ENCODE peak calls at places on chromosomes 7 and 10, in seven cellular contexts. Z is AG10803, O is GM23248, K is HL-60, J is AG09309, H is tibial artery, G is HepG2. A is an unnamed sample.

GRCh38 chr10:128626397-128627060 is 500.3 kb upstream of the MKI67 start:
- DNase-seq in O (no peak), J (no peak), G (no peak), H (no peak), K (no peak), Z (no peak), A (no peak)

GRCh38 chr10:63391812-63392211 is 74.0 kb downstream of the JMJD1C start:
- DNase-seq in J (no peak), Z (peak; percentile 8), H (no peak), G (no peak), O (no peak), K (no peak), A (no peak)

GRCh38 chr7:2380461-2380860 is 22.9 kb upstream of the CHST12 start:
- DNase-seq in J (no peak), Z (no peak), O (no peak), K (no peak), H (no peak), G (no peak), A (no peak)

GRCh38 chr10:131822694-131823245 is 78.0 kb upstream of the PPP2R2D start:
- DNase-seq in J (no peak), H (no peak), K (no peak), G (no peak), O (no peak), Z (no peak), A (no peak)

GRCh38 chr7:130917669-130918128 is 183.7 kb upstream of the KLF14 start:
- DNase-seq in G (no peak), K (no peak), Z (no peak), O (peak; percentile 81), J (no peak), H (no peak), A (no peak)

GRCh38 chr10:23364378-23364777 is 19.8 kb upstream of the C10orf67 start:
- DNase-seq in O (no peak), H (no peak), Z (no peak), G (no peak), J (no peak), K (no peak), A (no peak)

GRCh38 chr7:128030999-128031681 is at the start of gene LRRC4:
- DNase-seq in Z (peak; percentile 38), K (no peak), H (no peak), J (no peak), O (peak; percentile 83), G (no peak), A (no peak)

GRCh38 chr7:74083928-74084721 is 521 bp downstream of the LIMK1 start:
- DNase-seq in J (no peak), K (peak; percentile 61), G (no peak), O (peak; percentile 85), H (no peak), Z (peak; percentile 56), A (no peak)

GRCh38 chr7:2632717-2633537 is 1.1 kb downstream of the TTYH3 start:
- DNase-seq in G (no peak), O (peak; percentile 80), J (peak; percentile 31), H (peak; percentile 63), K (no peak), Z (peak; percentile 64), A (no peak)

GRCh38 chr10:96230527-96230926 is 40.8 kb downstream of the BLNK start:
- DNase-seq in J (no peak), H (no peak), G (no peak), O (no peak), K (no peak), Z (no peak), A (no peak)

GRCh38 chr10:98257961-98258360 is 10.0 kb downstream of the LOXL4 start:
- DNase-seq in K (no peak), J (no peak), G (no peak), H (no peak), Z (no peak), O (no peak), A (no peak)

GRCh38 chr7:84746347-84746746 is 440.5 kb downstream of the SEMA3D start:
- DNase-seq in O (peak; percentile 74), G (no peak), K (no peak), H (no peak), J (no peak), Z (peak; percentile 87), A (peak; percentile 25)

GRCh38 chr7:613442-614140 is 93.9 kb upstream of the PDGFA start:
- DNase-seq in O (no peak), K (no peak), H (no peak), J (no peak), G (no peak), Z (no peak), A (no peak)

GRCh38 chr10:132420469-132421376 is 23.7 kb downstream of the PWWP2B start:
- DNase-seq in J (no peak), H (no peak), K (peak; percentile 83), O (peak; percentile 20), G (peak; percentile 18), Z (peak; percentile 38), A (no peak)

GRCh38 chr10:67794909-67795460 is 43.0 kb downstream of the DNAJC12 start:
- DNase-seq in K (no peak), Z (no peak), G (no peak), O (no peak), H (no peak), J (no peak), A (no peak)

GRCh38 chr10:116767235-116767634 is 24.9 kb upstream of the HSPA12A start:
- DNase-seq in K (no peak), H (no peak), J (no peak), Z (peak; percentile 80), O (peak; percentile 65), G (no peak), A (no peak)

GRCh38 chr10:111481271-111482073 is 404.6 kb downstream of the ADRA2A start:
- DNase-seq in K (no peak), Z (peak; percentile 25), G (peak; percentile 9), J (no peak), O (peak; percentile 25), H (no peak), A (no peak)

GRCh38 chr7:1425292-1426136 is 33.8 kb downstream of the MICALL2 start:
- DNase-seq in O (peak; percentile 40), G (peak; percentile 39), H (no peak), Z (no peak), J (no peak), K (no peak), A (no peak)

GRCh38 chr10:92822060-92822634 is 26.2 kb upstream of the EXOC6 start:
- DNase-seq in Z (peak; percentile 37), K (peak; percentile 34), J (peak; percentile 46), O (peak; percentile 67), H (no peak), G (peak; percentile 34), A (peak; percentile 41)

GRCh38 chr7:98077762-98078161 is 28.9 kb upstream of the LMTK2 start:
- DNase-seq in K (no peak), G (no peak), H (no peak), J (no peak), Z (no peak), O (no peak), A (no peak)

GRCh38 chr7:6385909-6386560 is 61.7 kb downstream of the DAGLB start:
- DNase-seq in J (no peak), O (no peak), K (no peak), Z (no peak), G (no peak), H (no peak), A (no peak)
- H3K4me3 ChIP-seq in J (no peak overlapping the region), O (peak overlapping the region; percentile 2), K (no peak overlapping the region), Z (no peak overlapping the region), G (no peak overlapping the region), H (no peak overlapping the region), A (no peak overlapping the region)

GRCh38 chr7:35695987-35696386 is 1.1 kb upstream of the HERPUD2 start:
- DNase-seq in G (no peak), O (no peak), Z (no peak), H (no peak), K (no peak), J (no peak), A (no peak)

GRCh38 chr7:35694784-35695627 is at the start of gene HERPUD2:
- DNase-seq in O (peak; percentile 94), G (peak; percentile 88), H (peak; percentile 92), K (peak; percentile 82), Z (peak; percentile 88), J (peak; percentile 49), A (peak; percentile 67)

GRCh38 chr7:35695628-35695888 is 623 bp upstream of the HERPUD2 start:
- DNase-seq in G (no peak), Z (no peak), K (no peak), H (no peak), J (no peak), O (no peak), A (no peak)

GRCh38 chr7:35694161-35694783 is 663 bp downstream of the HERPUD2 start:
- DNase-seq in K (no peak), G (no peak), O (peak; percentile 55), Z (no peak), J (no peak), H (peak; percentile 35), A (no peak)

DNA sequence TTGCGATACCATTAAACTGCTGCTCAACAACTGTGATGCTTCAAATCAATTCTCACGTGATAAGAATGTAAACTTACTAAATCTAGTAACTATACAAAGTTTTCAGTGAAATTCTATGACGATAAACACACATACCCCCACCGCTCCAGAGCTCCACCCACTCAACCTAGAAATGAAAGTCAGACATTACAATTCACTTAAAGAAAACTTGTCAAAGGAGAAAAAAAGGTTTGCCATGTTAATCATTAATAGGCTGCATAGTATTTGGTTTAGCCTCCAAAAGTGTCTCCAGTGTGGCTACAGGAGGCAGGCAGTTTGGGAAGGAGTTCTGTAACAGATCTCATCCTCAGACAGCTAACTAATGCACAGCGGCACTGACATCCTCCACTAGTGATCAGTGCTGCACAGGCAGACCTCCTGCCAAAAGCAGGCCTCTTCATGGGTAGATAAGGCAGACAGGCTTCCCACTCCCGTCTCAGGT is 3.1 kb downstream of the HERPUD2 start:
- DNase-seq in O (peak; percentile 16), J (no peak), Z (no peak), H (no peak), K (no peak), G (peak; percentile 54), A (no peak)
- H3K4me3 ChIP-seq in O (peak overlapping the region; percentile 96), J (no peak overlapping the region), Z (no peak overlapping the region), H (peak overlapping the region; percentile 87), K (peak overlapping the region; percentile 25), G (peak overlapping the region; percentile 11), A (no peak overlapping the region)

DNA sequence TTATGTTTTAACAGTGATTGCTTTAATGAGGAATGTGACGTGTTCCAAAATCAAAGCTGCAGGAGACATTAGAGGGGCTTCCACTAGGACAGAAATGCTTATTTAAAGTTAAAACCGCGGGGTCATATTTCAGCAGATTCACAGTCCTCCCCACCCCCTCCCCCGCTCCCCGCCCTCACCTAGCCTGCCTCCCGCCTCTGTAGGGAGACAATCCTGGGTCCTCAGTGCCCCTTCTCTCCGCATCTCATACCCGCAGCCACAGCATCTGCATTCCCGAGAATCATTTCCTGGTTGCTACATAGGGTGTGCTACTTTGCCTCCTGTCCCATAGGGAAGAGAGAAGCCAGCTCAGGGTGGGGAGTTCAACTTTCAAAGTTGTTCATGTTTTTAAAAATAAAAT is 3.1 kb upstream of the DRGX start:
- DNase-seq in G (no peak), Z (no peak), H (no peak), O (no peak), K (no peak), J (no peak), A (no peak)
- H3K4me3 ChIP-seq in G (no peak overlapping the region), Z (no peak overlapping the region), H (no peak overlapping the region), O (no peak overlapping the region), K (no peak overlapping the region), J (no peak overlapping the region), A (no peak overlapping the region)

DNA sequence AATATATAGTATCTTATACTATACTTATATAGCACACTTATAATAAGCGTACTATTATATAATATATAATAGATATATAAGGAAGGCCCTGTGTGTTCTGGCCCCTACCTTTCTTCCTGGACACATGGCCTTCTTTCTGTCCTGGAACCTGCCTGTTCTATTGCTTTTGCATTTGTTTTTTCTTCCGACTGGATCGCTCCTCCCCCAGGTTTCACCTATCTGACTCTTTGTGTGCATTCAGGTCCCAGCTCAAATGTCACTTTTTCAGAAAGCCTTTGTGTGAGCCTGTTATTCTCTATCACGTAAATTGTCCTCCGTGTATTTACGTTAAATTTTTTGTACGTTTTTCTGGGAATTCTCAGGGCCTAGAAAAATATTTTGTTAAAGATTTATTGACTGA is 2.9 kb upstream of the TRIM8 start:
- DNase-seq in G (peak; percentile 51), J (no peak), O (no peak), Z (no peak), H (no peak), K (no peak), A (no peak)
- H3K4me3 ChIP-seq in G (peak overlapping the region; percentile 85), J (no peak overlapping the region), O (peak overlapping the region; percentile 88), Z (no peak overlapping the region), H (peak overlapping the region; percentile 90), K (no peak overlapping the region), A (peak overlapping the region; percentile 63)

A was measured in skeletal muscle cell.